ENCODE peak calls at places on chromosomes 1 and 21, in nine cellular contexts. One of them, this sample, is unnamed.

GRCh38 chr21:15247613-15248012 is 182.8 kb upstream of the NRIP1 start:
- DNase-seq in DND-41: no peak
- DNase-seq in fibroblast of pulmonary artery: no peak
- DNase-seq in neuronal stem cell: no peak
- DNase-seq in epithelial cell of proximal tubule: no peak
- DNase-seq in psoas muscle: no peak
- DNase-seq in heart left ventricle: no peak
- DNase-seq in left ventricle myocardium inferior: no peak
- DNase-seq in small intestine: no peak
- DNase-seq in this sample: no peak

GRCh38 chr1:19086176-19086875 is 123.7 kb downstream of the UBR4 start:
- DNase-seq in DND-41: no peak
- DNase-seq in fibroblast of pulmonary artery: no peak
- DNase-seq in epithelial cell of proximal tubule: no peak
- DNase-seq in small intestine: no peak
- DNase-seq in left ventricle myocardium inferior: peak; percentile 41
- DNase-seq in neuronal stem cell: no peak
- DNase-seq in heart left ventricle: no peak
- DNase-seq in psoas muscle: peak; percentile 84
- DNase-seq in this sample: no peak

GRCh38 chr1:182410620-182411273 is 10.3 kb upstream of the TEDDM1 start:
- DNase-seq in epithelial cell of proximal tubule: no peak
- DNase-seq in heart left ventricle: no peak
- DNase-seq in psoas muscle: no peak
- DNase-seq in left ventricle myocardium inferior: no peak
- DNase-seq in small intestine: no peak
- DNase-seq in fibroblast of pulmonary artery: no peak
- DNase-seq in DND-41: no peak
- DNase-seq in neuronal stem cell: no peak
- DNase-seq in this sample: no peak

GRCh38 chr1:180911640-180912161 is 996 bp upstream of the KIAA1614 start:
- DNase-seq in neuronal stem cell: no peak
- DNase-seq in fibroblast of pulmonary artery: peak; percentile 15
- DNase-seq in heart left ventricle: no peak
- DNase-seq in psoas muscle: no peak
- DNase-seq in DND-41: no peak
- DNase-seq in small intestine: no peak
- DNase-seq in left ventricle myocardium inferior: no peak
- DNase-seq in epithelial cell of proximal tubule: no peak
- DNase-seq in this sample: no peak

GRCh38 chr1:92184632-92185031 is 33.1 kb upstream of the C1orf146 start:
- DNase-seq in DND-41: no peak
- DNase-seq in psoas muscle: no peak
- DNase-seq in left ventricle myocardium inferior: no peak
- DNase-seq in epithelial cell of proximal tubule: no peak
- DNase-seq in small intestine: no peak
- DNase-seq in heart left ventricle: no peak
- DNase-seq in fibroblast of pulmonary artery: peak; percentile 79
- DNase-seq in neuronal stem cell: no peak
- DNase-seq in this sample: no peak

GRCh38 chr1:58883888-58884482 is 100.1 kb upstream of the JUN start:
- DNase-seq in psoas muscle: no peak
- DNase-seq in small intestine: no peak
- DNase-seq in heart left ventricle: no peak
- DNase-seq in epithelial cell of proximal tubule: no peak
- DNase-seq in left ventricle myocardium inferior: no peak
- DNase-seq in neuronal stem cell: no peak
- DNase-seq in fibroblast of pulmonary artery: peak; percentile 90
- DNase-seq in DND-41: no peak
- DNase-seq in this sample: no peak

GRCh38 chr21:42236693-42237092 is 17.8 kb downstream of the ABCG1 start:
- DNase-seq in DND-41: no peak
- DNase-seq in heart left ventricle: no peak
- DNase-seq in psoas muscle: peak; percentile 10
- DNase-seq in fibroblast of pulmonary artery: no peak
- DNase-seq in neuronal stem cell: no peak
- DNase-seq in epithelial cell of proximal tubule: no peak
- DNase-seq in left ventricle myocardium inferior: no peak
- DNase-seq in small intestine: no peak
- DNase-seq in this sample: no peak

GRCh38 chr1:180732866-180733265 is 101.0 kb downstream of the XPR1 start:
- DNase-seq in left ventricle myocardium inferior: no peak
- DNase-seq in heart left ventricle: no peak
- DNase-seq in epithelial cell of proximal tubule: no peak
- DNase-seq in fibroblast of pulmonary artery: no peak
- DNase-seq in psoas muscle: no peak
- DNase-seq in neuronal stem cell: no peak
- DNase-seq in small intestine: no peak
- DNase-seq in DND-41: no peak
- DNase-seq in this sample: no peak

GRCh38 chr1:15100369-15101111 is 53.0 kb upstream of the TMEM51 start:
- DNase-seq in small intestine: peak; percentile 38
- DNase-seq in neuronal stem cell: peak; percentile 35
- DNase-seq in heart left ventricle: no peak
- DNase-seq in fibroblast of pulmonary artery: peak; percentile 50
- DNase-seq in epithelial cell of proximal tubule: no peak
- DNase-seq in left ventricle myocardium inferior: peak; percentile 31
- DNase-seq in DND-41: peak; percentile 64
- DNase-seq in psoas muscle: no peak
- DNase-seq in this sample: no peak

GRCh38 chr1:38873027-38873969 is at the start of gene MYCBP:
- DNase-seq in fibroblast of pulmonary artery: peak; percentile 97
- DNase-seq in DND-41: peak; percentile 97
- DNase-seq in psoas muscle: peak; percentile 98
- DNase-seq in left ventricle myocardium inferior: peak; percentile 94
- DNase-seq in small intestine: peak; percentile 96
- DNase-seq in neuronal stem cell: peak; percentile 96
- DNase-seq in heart left ventricle: peak; percentile 97
- DNase-seq in epithelial cell of proximal tubule: no peak
- DNase-seq in this sample: peak; percentile 87

GRCh38 chr1:213110349-213111300 is 59.6 kb downstream of the RPS6KC1 start:
- DNase-seq in neuronal stem cell: no peak
- DNase-seq in epithelial cell of proximal tubule: no peak
- DNase-seq in DND-41: peak; percentile 18
- DNase-seq in fibroblast of pulmonary artery: no peak
- DNase-seq in small intestine: no peak
- DNase-seq in psoas muscle: no peak
- DNase-seq in heart left ventricle: no peak
- DNase-seq in left ventricle myocardium inferior: no peak
- DNase-seq in this sample: no peak

GRCh38 chr1:169741666-169742394 is 8.0 kb upstream of the SELE start:
- DNase-seq in left ventricle myocardium inferior: no peak
- DNase-seq in heart left ventricle: no peak
- DNase-seq in psoas muscle: no peak
- DNase-seq in neuronal stem cell: no peak
- DNase-seq in DND-41: no peak
- DNase-seq in epithelial cell of proximal tubule: no peak
- DNase-seq in fibroblast of pulmonary artery: peak; percentile 67
- DNase-seq in small intestine: no peak
- DNase-seq in this sample: peak; percentile 70

GRCh38 chr1:228862542-228863505 is 127.5 kb downstream of the RHOU start:
- DNase-seq in DND-41: no peak
- DNase-seq in small intestine: no peak
- DNase-seq in fibroblast of pulmonary artery: peak; percentile 22
- DNase-seq in epithelial cell of proximal tubule: no peak
- DNase-seq in neuronal stem cell: no peak
- DNase-seq in heart left ventricle: no peak
- DNase-seq in left ventricle myocardium inferior: no peak
- DNase-seq in psoas muscle: no peak
- DNase-seq in this sample: no peak

GRCh38 chr21:37909936-37910335 is 6.3 kb downstream of the KCNJ6 start:
- DNase-seq in small intestine: no peak
- DNase-seq in fibroblast of pulmonary artery: no peak
- DNase-seq in left ventricle myocardium inferior: no peak
- DNase-seq in psoas muscle: no peak
- DNase-seq in DND-41: no peak
- DNase-seq in heart left ventricle: no peak
- DNase-seq in epithelial cell of proximal tubule: no peak
- DNase-seq in neuronal stem cell: no peak
- DNase-seq in this sample: no peak

GRCh38 chr21:26572668-26573381 is at the start of gene CYYR1:
- DNase-seq in neuronal stem cell: peak; percentile 63
- DNase-seq in left ventricle myocardium inferior: peak; percentile 29
- DNase-seq in heart left ventricle: peak; percentile 43
- DNase-seq in DND-41: no peak
- DNase-seq in epithelial cell of proximal tubule: no peak
- DNase-seq in small intestine: no peak
- DNase-seq in fibroblast of pulmonary artery: no peak
- DNase-seq in psoas muscle: peak; percentile 46
- DNase-seq in this sample: no peak
- H3K4me3 ChIP-seq in neuronal stem cell: peak within 1 kb of the TSS; percentile 81
- H3K4me3 ChIP-seq in left ventricle myocardium inferior: peak within 1 kb of the TSS; percentile 70
- H3K4me3 ChIP-seq in heart left ventricle: peak within 1 kb of the TSS; percentile 49
- H3K4me3 ChIP-seq in DND-41: no peak within 1 kb of the TSS
- H3K4me3 ChIP-seq in epithelial cell of proximal tubule: peak within 1 kb of the TSS; percentile 57
- H3K4me3 ChIP-seq in small intestine: no peak within 1 kb of the TSS
- H3K4me3 ChIP-seq in fibroblast of pulmonary artery: peak within 1 kb of the TSS; percentile 19
- H3K4me3 ChIP-seq in psoas muscle: peak within 1 kb of the TSS; percentile 63
- H3K4me3 ChIP-seq in this sample: peak within 1 kb of the TSS; percentile 14

DNA sequence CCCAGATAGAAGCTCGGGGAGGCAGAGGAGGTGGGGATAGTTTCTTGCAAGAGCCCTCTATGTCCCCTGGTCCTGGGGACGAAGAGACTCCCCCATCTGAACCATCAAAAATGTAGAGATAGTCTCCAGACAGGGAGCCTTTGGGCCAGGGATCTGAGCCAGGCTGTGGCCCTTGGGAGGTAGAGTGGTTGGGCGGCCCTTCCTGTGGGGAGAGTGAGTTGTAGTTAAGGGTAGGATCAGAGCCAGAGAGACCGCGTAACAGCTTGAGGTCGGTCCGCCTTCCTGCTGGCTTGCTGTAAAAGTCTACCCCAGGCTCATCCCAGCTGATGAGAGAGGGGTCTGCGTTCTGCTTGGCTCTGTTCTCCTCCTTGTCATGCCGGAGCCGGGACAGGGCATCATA is 25.3 kb downstream of the PIK3C2B start:
- DNase-seq in heart left ventricle: peak; percentile 72
- DNase-seq in small intestine: no peak
- DNase-seq in epithelial cell of proximal tubule: no peak
- DNase-seq in DND-41: no peak
- DNase-seq in neuronal stem cell: no peak
- DNase-seq in fibroblast of pulmonary artery: no peak
- DNase-seq in left ventricle myocardium inferior: peak; percentile 49
- DNase-seq in psoas muscle: no peak
- DNase-seq in this sample: no peak
- H3K4me3 ChIP-seq in heart left ventricle: no peak overlapping the region
- H3K4me3 ChIP-seq in small intestine: no peak overlapping the region
- H3K4me3 ChIP-seq in epithelial cell of proximal tubule: no peak overlapping the region
- H3K4me3 ChIP-seq in DND-41: no peak overlapping the region
- H3K4me3 ChIP-seq in neuronal stem cell: no peak overlapping the region
- H3K4me3 ChIP-seq in fibroblast of pulmonary artery: no peak overlapping the region
- H3K4me3 ChIP-seq in left ventricle myocardium inferior: no peak overlapping the region
- H3K4me3 ChIP-seq in psoas muscle: no peak overlapping the region
- H3K4me3 ChIP-seq in this sample: no peak overlapping the region

GRCh38 chr21:44286086-44286715 is 525 bp downstream of the AIRE start:
- DNase-seq in psoas muscle: peak; percentile 22
- DNase-seq in small intestine: no peak
- DNase-seq in fibroblast of pulmonary artery: no peak
- DNase-seq in left ventricle myocardium inferior: no peak
- DNase-seq in neuronal stem cell: no peak
- DNase-seq in heart left ventricle: no peak
- DNase-seq in epithelial cell of proximal tubule: no peak
- DNase-seq in DND-41: no peak
- DNase-seq in this sample: no peak
- H3K4me3 ChIP-seq in psoas muscle: peak overlapping the region; percentile 33
- H3K4me3 ChIP-seq in small intestine: no peak overlapping the region
- H3K4me3 ChIP-seq in fibroblast of pulmonary artery: no peak overlapping the region
- H3K4me3 ChIP-seq in left ventricle myocardium inferior: peak overlapping the region; percentile 54
- H3K4me3 ChIP-seq in neuronal stem cell: no peak overlapping the region
- H3K4me3 ChIP-seq in heart left ventricle: no peak overlapping the region
- H3K4me3 ChIP-seq in epithelial cell of proximal tubule: no peak overlapping the region
- H3K4me3 ChIP-seq in DND-41: no peak overlapping the region
- H3K4me3 ChIP-seq in this sample: no peak overlapping the region

DNA sequence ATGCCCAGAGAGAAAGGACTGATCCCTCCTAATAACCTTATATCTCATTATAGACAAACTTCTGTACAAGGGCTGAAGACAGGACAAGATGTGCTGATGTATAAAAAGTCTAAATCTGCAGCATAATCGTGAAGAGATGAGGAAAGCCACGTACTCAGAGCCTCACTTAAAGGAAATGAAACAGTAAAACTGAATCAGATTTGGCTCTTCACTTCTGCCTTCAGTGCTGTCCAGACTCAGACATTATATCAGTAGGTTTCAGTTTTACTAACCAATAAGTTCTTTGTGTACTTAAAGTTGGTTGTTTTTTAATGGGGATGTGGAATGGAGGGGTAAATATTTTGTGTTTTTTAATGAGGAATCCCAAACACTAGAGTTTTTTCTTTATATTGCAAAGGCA is 45.3 kb upstream of the RGS1 start:
- DNase-seq in heart left ventricle: no peak
- DNase-seq in psoas muscle: no peak
- DNase-seq in neuronal stem cell: no peak
- DNase-seq in DND-41: no peak
- DNase-seq in epithelial cell of proximal tubule: no peak
- DNase-seq in fibroblast of pulmonary artery: peak; percentile 57
- DNase-seq in small intestine: peak; percentile 32
- DNase-seq in left ventricle myocardium inferior: no peak
- DNase-seq in this sample: no peak
- H3K4me3 ChIP-seq in heart left ventricle: no peak overlapping the region
- H3K4me3 ChIP-seq in psoas muscle: no peak overlapping the region
- H3K4me3 ChIP-seq in neuronal stem cell: no peak overlapping the region
- H3K4me3 ChIP-seq in DND-41: peak overlapping the region; percentile 33
- H3K4me3 ChIP-seq in epithelial cell of proximal tubule: no peak overlapping the region
- H3K4me3 ChIP-seq in fibroblast of pulmonary artery: no peak overlapping the region
- H3K4me3 ChIP-seq in small intestine: no peak overlapping the region
- H3K4me3 ChIP-seq in left ventricle myocardium inferior: no peak overlapping the region
- H3K4me3 ChIP-seq in this sample: no peak overlapping the region

This sample was measured in HFF-Myc.